ENCODE peak calls at places on chromosomes 1 and 21, in seven cellular contexts. I, F, P, Y, R, Q and O are unnamed samples.

GRCh38 chr1:1985375-1986050 is 18.1 kb downstream of the CFAP74 start:
- DNase-seq in F (no peak), Y (no peak), R (peak; percentile 13), Q (no peak), P (no peak), I (no peak), O (no peak)

GRCh38 chr21:14863745-14864210 is 201.0 kb downstream of the NRIP1 start:
- DNase-seq in P (no peak), Y (no peak), Q (no peak), F (peak; percentile 40), I (no peak), R (peak; percentile 31), O (peak; percentile 36)

GRCh38 chr1:40944841-40945430 is 34.6 kb upstream of the CTPS1 start:
- DNase-seq in Y (no peak), I (no peak), P (no peak), Q (peak; percentile 74), F (no peak), R (peak; percentile 17), O (peak; percentile 23)

GRCh38 chr1:119101563-119101962 is 38.9 kb downstream of the WARS2 start:
- DNase-seq in I (no peak), Q (no peak), P (no peak), F (peak; percentile 24), R (no peak), Y (no peak), O (peak; percentile 54)

GRCh38 chr1:109933856-109934711 is 23.4 kb downstream of the CSF1 start:
- DNase-seq in P (no peak), R (peak; percentile 35), Q (no peak), I (no peak), Y (no peak), F (no peak), O (peak; percentile 39)

GRCh38 chr1:90851711-90852050 is 134.6 kb upstream of the BARHL2 start:
- DNase-seq in Q (no peak), P (no peak), I (no peak), F (no peak), Y (no peak), R (no peak), O (no peak)

GRCh38 chr1:100229681-100230443 is 19.8 kb downstream of the DBT start:
- DNase-seq in Y (no peak), I (no peak), Q (no peak), F (peak; percentile 58), P (no peak), R (no peak), O (peak; percentile 17)

GRCh38 chr21:38760017-38760761 is 45.5 kb upstream of the ETS2 start:
- DNase-seq in P (no peak), Y (no peak), F (no peak), Q (no peak), R (no peak), I (peak; percentile 72), O (no peak)

GRCh38 chr1:147892216-147892615 is 10.4 kb upstream of the GJA8 start:
- DNase-seq in P (peak; percentile 58), F (peak; percentile 29), Y (no peak), R (peak; percentile 51), Q (no peak), I (peak; percentile 42), O (peak; percentile 27)

GRCh38 chr1:12619396-12620141 is 1.6 kb upstream of the DHRS3 start:
- DNase-seq in I (peak; percentile 93), F (peak; percentile 67), Q (peak; percentile 89), R (peak; percentile 88), Y (peak; percentile 91), P (peak; percentile 88), O (peak; percentile 86)

GRCh38 chr1:12617901-12618660 is at the start of gene DHRS3:
- DNase-seq in Q (peak; percentile 83), P (peak; percentile 87), Y (peak; percentile 89), R (peak; percentile 89), I (peak; percentile 92), F (peak; percentile 90), O (peak; percentile 92)

GRCh38 chr1:12617511-12617900 is 504 bp downstream of the DHRS3 start:
- DNase-seq in P (no peak), R (peak; percentile 48), Q (peak; percentile 73), I (no peak), Y (peak; percentile 14), F (peak; percentile 74), O (peak; percentile 64)

GRCh38 chr1:12620142-12620865 is 2.3 kb upstream of the DHRS3 start:
- DNase-seq in I (no peak), Q (no peak), Y (no peak), P (no peak), R (peak; percentile 52), F (no peak), O (no peak)

DNA sequence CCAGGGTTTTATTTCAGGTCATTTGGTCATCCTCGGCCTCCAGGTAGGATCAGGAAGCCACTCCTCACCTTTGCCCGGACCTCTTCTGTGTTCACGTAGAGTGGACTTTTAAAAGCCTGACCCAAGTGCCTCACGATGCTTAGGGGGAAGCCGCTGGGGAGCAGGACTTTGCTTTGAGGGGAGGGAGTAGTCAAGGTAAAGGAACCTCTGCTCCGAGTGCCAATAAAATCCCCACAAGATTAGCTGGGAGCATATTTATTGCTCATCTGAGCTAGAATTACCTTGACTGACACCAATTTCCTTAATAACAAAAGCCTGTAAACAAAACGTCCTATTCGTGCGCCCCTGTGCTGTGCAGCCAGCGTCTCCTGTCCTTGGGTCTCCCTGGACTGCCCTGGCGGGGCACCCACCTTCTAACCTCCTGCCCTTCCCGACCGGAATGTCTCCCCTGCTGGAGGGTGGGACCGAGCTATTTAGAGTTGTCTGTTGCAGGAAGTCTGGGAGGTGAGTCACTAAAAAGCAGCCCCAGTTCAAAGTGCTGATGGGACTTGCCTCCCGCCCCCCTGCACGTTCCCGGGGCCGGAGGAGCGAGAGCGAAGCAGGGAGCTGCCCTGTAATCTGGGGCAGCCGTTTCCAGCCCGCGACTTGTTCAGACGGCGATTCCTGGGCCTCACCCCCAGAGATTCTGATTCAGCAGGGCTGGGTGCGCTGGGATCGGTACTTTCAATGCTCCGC is 818 bp upstream of the DHRS3 start:
- DNase-seq in F (peak; percentile 93), Y (peak; percentile 83), I (peak; percentile 79), Q (peak; percentile 67), P (peak; percentile 88), R (peak; percentile 87), O (peak; percentile 94)
- TF ChIP-seq CTCF in F (no peak), Y (no peak), I (no peak), Q (no peak), P (no peak), R (no peak), O (no peak)

GRCh38 chr1:47975302-47975921 is 21.8 kb downstream of the TRABD2B start:
- DNase-seq in P (no peak), R (no peak), Q (no peak), Y (no peak), I (no peak), F (no peak), O (no peak)

GRCh38 chr1:47970882-47971281 is 26.3 kb downstream of the TRABD2B start:
- DNase-seq in Q (no peak), F (no peak), R (no peak), P (no peak), I (no peak), Y (no peak), O (no peak)

GRCh38 chr1:47976267-47976666 is 20.9 kb downstream of the TRABD2B start:
- DNase-seq in I (no peak), Q (no peak), Y (no peak), F (no peak), R (no peak), P (no peak), O (no peak)

GRCh38 chr1:47971385-47971784 is 25.8 kb downstream of the TRABD2B start:
- DNase-seq in R (no peak), Y (no peak), Q (no peak), I (no peak), F (no peak), P (no peak), O (no peak)

GRCh38 chr1:47972864-47973437 is 24.2 kb downstream of the TRABD2B start:
- DNase-seq in P (no peak), R (no peak), Q (no peak), Y (no peak), F (no peak), I (peak; percentile 27), O (no peak)
- TF ChIP-seq CTCF in P (peak; percentile 64), R (peak; percentile 62), Q (no peak), Y (peak; percentile 23), F (peak; percentile 54), I (peak; percentile 51), O (peak; percentile 26)

GRCh38 chr1:115620950-115621349 is 20.8 kb upstream of the VANGL1 start:
- DNase-seq in I (no peak), F (no peak), Q (no peak), R (no peak), Y (no peak), P (no peak), O (no peak)

GRCh38 chr1:115630342-115630741 is 11.4 kb upstream of the VANGL1 start:
- DNase-seq in P (no peak), Q (no peak), I (no peak), R (no peak), F (no peak), Y (no peak), O (no peak)

GRCh38 chr1:115620453-115620852 is 21.3 kb upstream of the VANGL1 start:
- DNase-seq in I (no peak), Q (no peak), R (no peak), F (no peak), P (no peak), Y (no peak), O (no peak)

DNA sequence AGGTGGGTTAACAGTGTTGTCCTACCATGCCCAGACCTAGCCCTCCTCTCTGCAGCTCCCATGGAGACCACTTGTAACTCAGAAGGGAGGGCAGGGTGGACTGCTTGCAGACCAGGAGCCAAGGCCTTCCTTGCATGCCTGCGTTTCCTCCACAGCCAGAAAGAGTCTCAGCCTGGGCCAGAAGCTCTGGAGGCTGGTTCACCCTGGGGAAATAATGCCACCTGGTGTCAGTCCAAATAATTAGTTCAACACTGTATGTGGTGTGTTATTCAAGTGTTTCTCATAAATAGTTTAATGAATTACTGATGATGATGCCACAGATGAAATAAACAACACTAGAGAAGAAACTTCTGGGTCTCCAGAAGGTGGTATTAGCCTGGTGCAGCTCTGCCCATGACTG is 16.9 kb upstream of the VANGL1 start:
- DNase-seq in Q (no peak), Y (no peak), I (no peak), F (no peak), P (no peak), R (peak; percentile 30), O (no peak)
- TF ChIP-seq CTCF in Q (no peak), Y (no peak), I (peak; percentile 9), F (peak; percentile 11), P (peak; percentile 28), R (peak; percentile 51), O (no peak)

DNA sequence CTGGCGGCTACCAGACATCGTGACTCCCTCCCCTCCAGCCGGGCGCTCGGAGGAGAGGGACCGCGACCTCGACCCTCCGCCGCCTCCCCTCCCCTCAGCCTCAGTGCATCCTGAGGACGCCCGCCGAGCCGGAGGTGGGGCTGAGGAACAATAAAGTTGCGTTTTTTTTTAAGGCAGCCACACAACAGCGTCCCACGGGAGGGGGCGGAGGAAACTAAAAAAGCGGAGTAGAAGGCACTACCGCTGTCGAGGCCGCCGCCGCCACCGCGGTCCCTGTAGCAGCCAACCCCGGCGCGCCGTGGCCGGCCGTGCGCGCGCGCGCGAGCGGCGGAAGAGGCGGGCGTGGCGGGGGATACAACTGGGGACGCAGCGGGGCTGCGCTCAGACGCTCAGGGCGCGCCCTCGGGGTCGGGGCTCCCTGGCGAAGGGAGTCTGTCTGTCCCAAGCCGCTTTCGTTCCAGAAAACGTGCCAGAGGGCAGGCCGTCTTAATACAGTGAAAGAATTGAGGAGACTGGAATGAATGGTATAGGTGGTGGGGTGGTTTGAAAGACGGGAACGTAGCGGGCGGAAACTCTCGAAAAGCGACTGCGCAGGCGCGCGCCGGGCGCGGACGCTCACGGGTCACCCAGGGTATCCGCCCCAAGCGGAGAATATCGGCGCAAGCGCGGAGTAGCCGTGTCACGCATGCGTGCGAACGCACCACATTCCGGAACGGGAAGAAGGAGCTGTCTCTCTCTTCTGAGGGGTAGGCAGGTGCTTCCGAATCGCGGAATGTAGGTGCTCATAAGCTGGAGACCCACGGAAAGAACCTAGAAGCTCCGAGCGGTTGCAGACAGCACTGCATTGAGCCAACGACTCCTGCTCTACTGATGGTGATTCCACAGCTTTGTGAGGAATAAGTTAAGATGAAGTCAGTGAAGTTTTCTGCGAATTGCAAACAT is at the start of gene COP1:
- DNase-seq in I (peak; percentile 98), R (peak; percentile 96), Y (peak; percentile 99), P (peak; percentile 97), F (peak; percentile 92), Q (peak; percentile 97), O (peak; percentile 98)
- TF ChIP-seq CTCF in I (peak; percentile 5), R (no peak), Y (peak; percentile 28), P (no peak), F (no peak), Q (no peak), O (no peak)